ENCODE peak calls at places on chromosomes 3 and 15, in four cellular contexts. X is transverse colon, S is ovary, F is RWPE2. Q is an unnamed sample.

GRCh38 chr3:186154641-186155040 is 45.8 kb upstream of the ETV5 start:
- DNase-seq in X (no peak), F (no peak), S (no peak), Q (no peak)

GRCh38 chr3:85670626-85671025 is 711.8 kb downstream of the CADM2 start:
- DNase-seq in F (no peak), X (no peak), S (no peak), Q (no peak)

GRCh38 chr3:150737874-150738679 is 24.9 kb downstream of the SIAH2 start:
- DNase-seq in S (peak; percentile 41), F (no peak), X (no peak), Q (no peak)

GRCh38 chr3:11643212-11644087 is at the start of gene VGLL4:
- DNase-seq in S (peak; percentile 90), F (peak; percentile 78), X (peak; percentile 86), Q (peak; percentile 85)

GRCh38 chr3:186609247-186609868 is 3.5 kb upstream of the AHSG start:
- DNase-seq in X (no peak), S (no peak), F (no peak), Q (peak; percentile 46)

GRCh38 chr3:98812851-98813374 is 49.8 kb downstream of the ST3GAL6 start:
- DNase-seq in S (no peak), F (no peak), X (no peak), Q (no peak)

GRCh38 chr3:164806188-164806587 is 272.1 kb downstream of the SI start:
- DNase-seq in X (no peak), S (no peak), F (no peak), Q (no peak)

GRCh38 chr15:94412979-94413741 is 181.8 kb downstream of the MCTP2 start:
- DNase-seq in F (no peak), S (no peak), X (peak; percentile 67), Q (no peak)

GRCh38 chr15:67741313-67741712 is 84.0 kb upstream of the SKOR1 start:
- DNase-seq in F (no peak), X (no peak), S (no peak), Q (no peak)

GRCh38 chr3:138472141-138472825 is 37.9 kb downstream of the ESYT3 start:
- DNase-seq in S (no peak), F (no peak), X (no peak), Q (no peak)

GRCh38 chr3:139219463-139219862 is 124.4 kb upstream of the MRPS22 start:
- DNase-seq in S (no peak), X (no peak), F (no peak), Q (no peak)

GRCh38 chr3:117439812-117440211 is 730.2 kb downstream of the TUSC7 start:
- DNase-seq in F (no peak), X (no peak), S (no peak), Q (peak; percentile 52)

GRCh38 chr3:270688-271087 is 74.1 kb downstream of the CHL1 start:
- DNase-seq in X (no peak), F (no peak), S (no peak), Q (no peak)

GRCh38 chr15:62624541-62625399 is 417.8 kb upstream of the TPM1 start:
- DNase-seq in S (no peak), X (no peak), F (no peak), Q (no peak)

DNA sequence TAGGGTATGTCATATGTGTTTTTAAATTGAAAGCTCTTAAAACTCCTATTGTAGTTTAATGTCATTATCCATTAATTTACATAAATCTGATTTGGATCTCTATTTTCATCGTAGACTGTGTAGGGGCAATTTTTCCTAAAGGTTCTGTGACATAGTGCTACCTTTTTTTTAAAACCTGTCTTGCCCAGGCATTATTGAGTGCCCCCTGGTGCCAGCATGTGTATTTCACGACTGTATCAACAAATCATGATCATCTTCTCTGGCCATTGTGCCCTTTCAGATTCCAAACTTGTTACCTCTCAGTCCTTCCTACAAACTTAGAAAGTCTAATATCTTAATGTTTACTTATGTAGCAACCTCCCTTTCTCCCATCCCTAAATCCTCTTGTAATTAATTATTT is 97.2 kb upstream of the FLNB start:
- DNase-seq in X (no peak), S (no peak), F (no peak), Q (peak; percentile 26)
- TF ChIP-seq CTCF in X (peak; percentile 16), S (no peak), F (peak; percentile 65), Q (peak; percentile 49)

DNA sequence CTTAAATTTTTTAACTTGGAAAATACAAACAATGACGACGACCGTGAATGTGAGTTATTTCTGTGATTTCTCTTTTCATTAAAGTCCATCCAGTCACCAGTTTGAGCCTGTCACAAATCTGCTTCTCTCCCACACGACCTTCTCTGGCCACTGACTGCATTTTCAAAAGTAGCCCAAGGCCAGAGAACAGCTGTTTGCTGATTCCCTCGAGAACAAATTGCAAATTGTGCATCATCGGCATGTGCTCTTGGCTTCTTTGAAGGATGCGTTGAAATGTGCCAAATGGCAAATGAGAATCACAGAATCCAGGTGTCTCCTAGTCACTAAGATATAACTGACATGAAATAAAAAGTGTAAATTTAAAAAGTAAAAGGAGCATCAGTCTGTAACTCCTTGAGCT is 106.4 kb downstream of the AQP9 start:
- DNase-seq in S (no peak), X (no peak), F (no peak), Q (no peak)
- H3K4me1 ChIP-seq in S (no peaks in the 10 kb centered on the region), X (no peaks in the 10 kb centered on the region), F (no peaks in the 10 kb centered on the region), Q (no peaks in the 10 kb centered on the region)

GRCh38 chr3:119559441-119559963 is at the start of gene CD80:
- DNase-seq in F (no peak), S (no peak), X (peak; percentile 77), Q (peak; percentile 32)
- H3K4me3 ChIP-seq in F (no peak within 1 kb of the TSS), S (no peak within 1 kb of the TSS), X (no peak within 1 kb of the TSS), Q (no peak within 1 kb of the TSS)

DNA sequence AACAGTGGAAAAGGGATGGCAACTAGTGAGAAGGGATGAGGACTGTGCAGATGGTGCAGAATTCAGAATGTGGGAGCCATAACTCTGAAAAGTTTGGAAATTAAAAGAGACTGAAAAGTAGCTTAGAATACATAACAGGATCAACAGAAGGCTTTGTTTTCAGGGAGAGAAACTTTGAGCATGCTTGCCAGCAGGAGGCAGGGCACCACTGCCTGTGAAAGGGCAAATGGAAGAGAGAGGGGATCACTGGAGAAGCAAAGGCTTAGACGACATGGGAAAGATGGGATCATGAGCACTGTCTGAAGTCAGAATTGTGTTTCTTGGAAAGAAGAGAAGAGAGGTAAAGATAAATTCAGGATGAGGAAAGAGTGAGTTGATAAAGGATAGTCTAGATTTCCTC is 99.6 kb downstream of the ABI3BP start:
- DNase-seq in S (no peak), X (peak; percentile 11), F (no peak), Q (peak; percentile 65)
- TF ChIP-seq CTCF in S (no peak), X (peak; percentile 37), F (peak; percentile 28), Q (peak; percentile 94)

GRCh38 chr3:128804817-128805166 is 74.6 kb upstream of the ACAD9 start:
- DNase-seq in F (no peak), X (no peak), S (no peak), Q (no peak)

GRCh38 chr3:128806588-128806987 is 72.8 kb upstream of the ACAD9 start:
- DNase-seq in X (no peak), F (no peak), S (no peak), Q (no peak)

GRCh38 chr3:128807186-128807830 is 72.1 kb upstream of the ACAD9 start:
- DNase-seq in F (no peak), X (no peak), S (no peak), Q (no peak)

GRCh38 chr3:128804017-128804816 is 75.2 kb upstream of the ACAD9 start:
- DNase-seq in S (no peak), X (no peak), F (no peak), Q (no peak)

DNA sequence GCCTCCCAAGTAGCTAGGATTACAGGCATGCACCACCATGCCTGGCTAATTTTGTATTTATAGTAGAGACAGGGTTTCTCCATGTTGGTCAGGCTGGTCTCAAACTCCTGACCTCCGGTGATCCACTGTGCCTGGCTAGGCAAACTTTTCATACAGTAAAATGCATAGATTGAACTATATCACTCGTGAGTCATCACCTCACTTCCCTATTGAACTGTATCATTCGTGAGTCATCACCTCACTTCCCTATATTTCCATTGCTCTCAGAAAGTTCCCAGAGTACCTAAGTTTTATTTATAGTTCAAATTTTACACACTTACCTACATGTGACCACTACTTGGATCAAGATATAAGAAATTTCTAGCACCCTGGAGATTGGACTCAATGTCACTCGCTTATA is 73.6 kb upstream of the ACAD9 start:
- DNase-seq in F (no peak), X (no peak), S (no peak), Q (no peak)
- H3K4me1 ChIP-seq in F (peaks cover 28% of the 10 kb centered on the region), X (peaks cover 24% of the 10 kb centered on the region), S (peaks cover 4% of the 10 kb centered on the region), Q (peaks cover 2% of the 10 kb centered on the region)

DNA sequence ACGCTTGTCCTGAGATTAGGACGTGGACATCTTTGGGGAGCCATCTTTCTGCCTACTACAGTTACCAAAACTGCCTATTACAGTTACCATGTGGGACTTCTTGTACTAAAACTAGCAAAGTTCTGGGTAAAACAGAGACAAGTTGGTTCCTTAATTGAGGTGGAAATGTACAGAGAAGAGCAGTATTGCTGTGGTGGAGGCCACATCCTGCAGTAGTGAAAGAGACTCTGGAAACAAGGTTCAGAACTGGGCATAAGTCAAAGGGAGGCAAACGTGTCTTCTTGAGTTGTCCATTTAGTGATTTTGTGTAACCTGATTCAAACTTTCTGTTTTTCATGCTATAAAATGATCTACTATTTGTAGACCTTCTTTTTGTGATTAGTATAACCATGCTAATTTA is 208.1 kb upstream of the GAP43 start:
- DNase-seq in F (no peak), S (no peak), X (no peak), Q (no peak)
- H3K4me3 ChIP-seq in F (no peak overlapping the region), S (no peak overlapping the region), X (no peak overlapping the region), Q (no peak overlapping the region)